ENCODE peak calls at places on chromosomes 5 and 9, in six cellular contexts. One of them, this sample, is unnamed.

GRCh38 chr9:98974994-98975712 is 31.4 kb downstream of the COL15A1 start:
- DNase-seq in HFFc6: peak; percentile 69
- DNase-seq in glutamatergic neuron: peak; percentile 92
- DNase-seq in stomach: peak; percentile 93
- DNase-seq in B cell: peak; percentile 72
- DNase-seq in lower leg skin: peak; percentile 70
- DNase-seq in this sample: peak; percentile 68

GRCh38 chr9:93577045-93577939 is 908 bp downstream of the PHF2 start:
- DNase-seq in HFFc6: no peak
- DNase-seq in stomach: peak; percentile 31
- DNase-seq in glutamatergic neuron: no peak
- DNase-seq in lower leg skin: no peak
- DNase-seq in B cell: peak; percentile 33
- DNase-seq in this sample: no peak

GRCh38 chr9:102506391-102506790 is 488.7 kb upstream of the CYLC2 start:
- DNase-seq in stomach: no peak
- DNase-seq in HFFc6: no peak
- DNase-seq in B cell: no peak
- DNase-seq in lower leg skin: no peak
- DNase-seq in glutamatergic neuron: no peak
- DNase-seq in this sample: no peak

GRCh38 chr5:9722826-9723225 is 92.7 kb upstream of the TAS2R1 start:
- DNase-seq in HFFc6: no peak
- DNase-seq in B cell: no peak
- DNase-seq in lower leg skin: no peak
- DNase-seq in glutamatergic neuron: no peak
- DNase-seq in stomach: no peak
- DNase-seq in this sample: no peak

GRCh38 chr9:92184041-92184564 is 68.9 kb upstream of the SPTLC1 start:
- DNase-seq in lower leg skin: no peak
- DNase-seq in B cell: no peak
- DNase-seq in stomach: no peak
- DNase-seq in glutamatergic neuron: no peak
- DNase-seq in HFFc6: no peak
- DNase-seq in this sample: no peak

GRCh38 chr9:81522721-81523551 is 166.4 kb downstream of the TLE1 start:
- DNase-seq in B cell: no peak
- DNase-seq in glutamatergic neuron: no peak
- DNase-seq in stomach: no peak
- DNase-seq in lower leg skin: no peak
- DNase-seq in HFFc6: peak; percentile 50
- DNase-seq in this sample: no peak

GRCh38 chr5:177194278-177194677 is 60.7 kb downstream of the NSD1 start:
- DNase-seq in stomach: no peak
- DNase-seq in HFFc6: peak; percentile 96
- DNase-seq in glutamatergic neuron: no peak
- DNase-seq in lower leg skin: no peak
- DNase-seq in B cell: no peak
- DNase-seq in this sample: peak; percentile 69

GRCh38 chr5:149439899-149440655 is 61.0 kb upstream of the IL17B start:
- DNase-seq in stomach: peak; percentile 76
- DNase-seq in HFFc6: peak; percentile 75
- DNase-seq in glutamatergic neuron: no peak
- DNase-seq in lower leg skin: peak; percentile 68
- DNase-seq in B cell: no peak
- DNase-seq in this sample: no peak

GRCh38 chr5:10913846-10914245 is 152.8 kb upstream of the DAP start:
- DNase-seq in HFFc6: peak; percentile 95
- DNase-seq in lower leg skin: no peak
- DNase-seq in glutamatergic neuron: no peak
- DNase-seq in stomach: no peak
- DNase-seq in B cell: no peak
- DNase-seq in this sample: peak; percentile 83

GRCh38 chr5:9562101-9562500 is 16.2 kb upstream of the SEMA5A start:
- DNase-seq in HFFc6: no peak
- DNase-seq in B cell: no peak
- DNase-seq in lower leg skin: no peak
- DNase-seq in stomach: no peak
- DNase-seq in glutamatergic neuron: no peak
- DNase-seq in this sample: no peak

GRCh38 chr9:126329476-126330275 is 3.0 kb downstream of the MVB12B start:
- DNase-seq in HFFc6: no peak
- DNase-seq in B cell: no peak
- DNase-seq in glutamatergic neuron: peak; percentile 42
- DNase-seq in lower leg skin: no peak
- DNase-seq in stomach: no peak
- DNase-seq in this sample: no peak

GRCh38 chr5:83900307-83900706 is 179.7 kb upstream of the HAPLN1 start:
- DNase-seq in HFFc6: no peak
- DNase-seq in glutamatergic neuron: no peak
- DNase-seq in B cell: no peak
- DNase-seq in lower leg skin: no peak
- DNase-seq in stomach: no peak
- DNase-seq in this sample: no peak

GRCh38 chr9:127347831-127348699 is 48.9 kb upstream of the SLC2A8 start:
- DNase-seq in glutamatergic neuron: no peak
- DNase-seq in stomach: peak; percentile 21
- DNase-seq in HFFc6: peak; percentile 47
- DNase-seq in B cell: peak; percentile 27
- DNase-seq in lower leg skin: no peak
- DNase-seq in this sample: peak; percentile 41

GRCh38 chr5:142548739-142549275 is 137.1 kb downstream of the FGF1 start:
- DNase-seq in HFFc6: peak; percentile 91
- DNase-seq in B cell: no peak
- DNase-seq in stomach: peak; percentile 36
- DNase-seq in lower leg skin: peak; percentile 48
- DNase-seq in glutamatergic neuron: peak; percentile 51
- DNase-seq in this sample: peak; percentile 93

GRCh38 chr5:173283318-173284288 is 44.6 kb downstream of the STC2 start:
- DNase-seq in B cell: no peak
- DNase-seq in lower leg skin: no peak
- DNase-seq in glutamatergic neuron: peak; percentile 85
- DNase-seq in HFFc6: peak; percentile 42
- DNase-seq in stomach: peak; percentile 80
- DNase-seq in this sample: no peak

GRCh38 chr5:125659316-125660071 is 763.7 kb upstream of the GRAMD2B start:
- DNase-seq in B cell: no peak
- DNase-seq in HFFc6: no peak
- DNase-seq in lower leg skin: no peak
- DNase-seq in stomach: no peak
- DNase-seq in glutamatergic neuron: no peak
- DNase-seq in this sample: peak; percentile 74

GRCh38 chr9:137445930-137446431 is 4.8 kb upstream of the ENTPD8 start:
- DNase-seq in glutamatergic neuron: peak; percentile 15
- DNase-seq in lower leg skin: no peak
- DNase-seq in HFFc6: no peak
- DNase-seq in B cell: no peak
- DNase-seq in stomach: no peak
- DNase-seq in this sample: no peak

GRCh38 chr5:169861934-169862333 is 118.4 kb downstream of the INSYN2B start:
- DNase-seq in lower leg skin: no peak
- DNase-seq in B cell: no peak
- DNase-seq in glutamatergic neuron: no peak
- DNase-seq in stomach: no peak
- DNase-seq in HFFc6: peak; percentile 87
- DNase-seq in this sample: peak; percentile 68

GRCh38 chr9:69223605-69224004 is 49.5 kb downstream of the TJP2 start:
- DNase-seq in stomach: no peak
- DNase-seq in B cell: no peak
- DNase-seq in glutamatergic neuron: peak; percentile 51
- DNase-seq in HFFc6: peak; percentile 78
- DNase-seq in lower leg skin: no peak
- DNase-seq in this sample: peak; percentile 45

GRCh38 chr9:14314424-14314928 is 535 bp upstream of the NFIB start:
- DNase-seq in HFFc6: peak; percentile 3
- DNase-seq in stomach: peak; percentile 78
- DNase-seq in glutamatergic neuron: no peak
- DNase-seq in lower leg skin: peak; percentile 83
- DNase-seq in B cell: no peak
- DNase-seq in this sample: peak; percentile 88

GRCh38 chr9:133233681-133234432 is 24.8 kb upstream of the OBP2B start:
- DNase-seq in glutamatergic neuron: no peak
- DNase-seq in HFFc6: no peak
- DNase-seq in B cell: no peak
- DNase-seq in lower leg skin: no peak
- DNase-seq in stomach: no peak
- DNase-seq in this sample: no peak

GRCh38 chr5:14582797-14583137 is 1.2 kb downstream of the OTULINL start:
- DNase-seq in glutamatergic neuron: no peak
- DNase-seq in HFFc6: no peak
- DNase-seq in B cell: no peak
- DNase-seq in lower leg skin: no peak
- DNase-seq in stomach: no peak
- DNase-seq in this sample: no peak

GRCh38 chr5:74767579-74767913 is 497 bp downstream of the NSA2 start:
- DNase-seq in stomach: no peak
- DNase-seq in B cell: no peak
- DNase-seq in HFFc6: peak; percentile 35
- DNase-seq in lower leg skin: peak; percentile 19
- DNase-seq in glutamatergic neuron: no peak
- DNase-seq in this sample: no peak

GRCh38 chr9:17734674-17735073 is 155.8 kb downstream of the SH3GL2 start:
- DNase-seq in glutamatergic neuron: no peak
- DNase-seq in B cell: no peak
- DNase-seq in lower leg skin: no peak
- DNase-seq in HFFc6: no peak
- DNase-seq in stomach: no peak
- DNase-seq in this sample: no peak

GRCh38 chr5:178336889-178337785 is 104.5 kb upstream of the PHYKPL start:
- DNase-seq in B cell: no peak
- DNase-seq in glutamatergic neuron: no peak
- DNase-seq in lower leg skin: no peak
- DNase-seq in HFFc6: no peak
- DNase-seq in stomach: peak; percentile 47
- DNase-seq in this sample: no peak

GRCh38 chr5:77082280-77082679 is 4.8 kb downstream of the ZBED3 start:
- DNase-seq in HFFc6: no peak
- DNase-seq in B cell: no peak
- DNase-seq in lower leg skin: no peak
- DNase-seq in glutamatergic neuron: no peak
- DNase-seq in stomach: no peak
- DNase-seq in this sample: no peak

GRCh38 chr5:77087484-77088291 is 603 bp upstream of the ZBED3 start:
- DNase-seq in glutamatergic neuron: no peak
- DNase-seq in stomach: peak; percentile 66
- DNase-seq in B cell: no peak
- DNase-seq in HFFc6: no peak
- DNase-seq in lower leg skin: peak; percentile 53
- DNase-seq in this sample: peak; percentile 78

GRCh38 chr5:77080905-77081304 is 6.2 kb downstream of the ZBED3 start:
- DNase-seq in lower leg skin: no peak
- DNase-seq in HFFc6: no peak
- DNase-seq in stomach: no peak
- DNase-seq in B cell: no peak
- DNase-seq in glutamatergic neuron: no peak
- DNase-seq in this sample: no peak

GRCh38 chr5:77083088-77083487 is 4.0 kb downstream of the ZBED3 start:
- DNase-seq in stomach: no peak
- DNase-seq in glutamatergic neuron: no peak
- DNase-seq in HFFc6: no peak
- DNase-seq in B cell: no peak
- DNase-seq in lower leg skin: no peak
- DNase-seq in this sample: no peak

DNA sequence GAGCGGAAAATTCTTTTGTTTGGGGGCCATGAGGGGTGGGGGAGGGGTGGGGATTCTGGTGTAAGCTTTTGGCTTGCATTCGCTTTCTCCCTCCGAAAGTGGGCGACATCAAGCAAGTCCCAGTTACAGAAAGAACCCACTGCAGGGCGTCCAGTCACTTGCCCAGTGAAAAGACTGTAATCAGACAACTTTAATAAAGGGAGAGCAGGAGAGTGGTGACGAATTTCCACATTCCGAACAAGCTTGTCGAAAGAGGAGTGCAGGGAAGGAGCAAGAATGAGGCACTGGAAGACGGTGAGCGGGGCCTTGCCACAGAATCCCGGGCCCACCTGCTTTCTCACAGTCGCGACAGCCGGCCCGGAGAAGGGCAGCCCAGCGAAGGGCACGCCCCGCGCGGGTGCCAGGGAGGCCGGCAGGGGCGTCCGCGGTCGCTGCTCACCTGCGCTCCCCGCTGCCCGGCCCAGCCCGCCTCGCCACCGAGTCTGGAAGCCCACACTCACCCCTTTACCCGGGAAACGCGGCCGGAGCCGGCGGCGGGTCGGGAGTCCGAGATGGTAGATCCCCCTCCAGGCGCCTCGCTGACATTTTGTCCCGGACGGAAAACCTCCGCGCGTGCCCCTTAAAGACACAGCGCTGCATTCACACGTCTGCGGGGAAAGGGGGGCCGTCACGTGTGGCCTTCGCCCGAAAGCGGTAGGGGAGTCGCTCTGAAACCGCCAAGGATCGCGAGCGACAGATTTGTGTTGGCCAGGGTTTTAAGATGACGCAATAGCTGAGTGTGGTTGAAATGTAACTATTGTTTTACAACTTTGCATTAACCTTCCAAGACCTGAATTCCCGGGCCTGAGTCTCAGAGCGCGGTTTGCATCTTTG is at the start of gene ZBED3:
- DNase-seq in HFFc6: peak; percentile 70
- DNase-seq in B cell: peak; percentile 58
- DNase-seq in lower leg skin: peak; percentile 72
- DNase-seq in glutamatergic neuron: peak; percentile 68
- DNase-seq in stomach: peak; percentile 72
- DNase-seq in this sample: peak; percentile 76
- TF ChIP-seq CTCF in HFFc6: peak; percentile 38
- TF ChIP-seq CTCF in B cell: peak; percentile 31
- TF ChIP-seq CTCF in lower leg skin: no peak
- TF ChIP-seq CTCF in glutamatergic neuron: peak; percentile 21
- TF ChIP-seq CTCF in stomach: no peak
- TF ChIP-seq CTCF in this sample: no peak

GRCh38 chr9:82606761-82607382 is 456.1 kb downstream of the RASEF start:
- DNase-seq in lower leg skin: peak; percentile 21
- DNase-seq in HFFc6: peak; percentile 74
- DNase-seq in stomach: peak; percentile 39
- DNase-seq in glutamatergic neuron: peak; percentile 35
- DNase-seq in B cell: no peak
- DNase-seq in this sample: peak; percentile 77
- TF ChIP-seq CTCF in lower leg skin: no peak
- TF ChIP-seq CTCF in HFFc6: peak; percentile 77
- TF ChIP-seq CTCF in stomach: peak; percentile 57
- TF ChIP-seq CTCF in glutamatergic neuron: peak; percentile 51
- TF ChIP-seq CTCF in B cell: peak; percentile 65
- TF ChIP-seq CTCF in this sample: peak; percentile 67

GRCh38 chr9:121121582-121122087 is 46.9 kb downstream of the CNTRL start:
- DNase-seq in glutamatergic neuron: peak; percentile 90
- DNase-seq in lower leg skin: peak; percentile 99
- DNase-seq in B cell: peak; percentile 95
- DNase-seq in stomach: peak; percentile 98
- DNase-seq in HFFc6: peak; percentile 96
- DNase-seq in this sample: peak; percentile 93
- TF ChIP-seq CTCF in glutamatergic neuron: no peak
- TF ChIP-seq CTCF in lower leg skin: no peak
- TF ChIP-seq CTCF in B cell: peak; percentile 28
- TF ChIP-seq CTCF in stomach: peak; percentile 37
- TF ChIP-seq CTCF in HFFc6: peak; percentile 58
- TF ChIP-seq CTCF in this sample: peak; percentile 47

DNA sequence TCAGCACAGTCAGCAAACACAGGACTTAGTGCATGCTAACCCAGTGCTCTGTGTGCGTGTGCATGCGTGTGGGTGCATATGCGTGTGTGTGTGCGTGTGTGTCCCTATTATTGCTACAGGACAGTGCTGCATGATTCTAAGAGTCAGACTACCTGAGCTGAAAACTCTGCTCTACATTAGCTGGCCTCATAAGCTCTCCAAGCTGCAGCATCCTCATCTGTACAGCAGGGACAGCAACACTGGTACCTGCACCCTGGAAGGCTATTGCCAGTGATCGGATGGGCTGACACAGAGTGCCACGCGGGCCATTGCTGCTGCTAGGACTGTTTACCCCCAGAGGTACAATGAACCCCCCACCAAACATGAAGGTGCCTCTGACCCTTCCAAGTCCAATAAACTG is 1.2 kb downstream of the ADAMTS12 start:
- DNase-seq in B cell: no peak
- DNase-seq in lower leg skin: no peak
- DNase-seq in glutamatergic neuron: no peak
- DNase-seq in stomach: no peak
- DNase-seq in HFFc6: peak; percentile 54
- DNase-seq in this sample: no peak
- TF ChIP-seq CTCF in B cell: no peak
- TF ChIP-seq CTCF in lower leg skin: no peak
- TF ChIP-seq CTCF in glutamatergic neuron: no peak
- TF ChIP-seq CTCF in stomach: no peak
- TF ChIP-seq CTCF in HFFc6: peak; percentile 60
- TF ChIP-seq CTCF in this sample: peak; percentile 51